ENCODE peak calls at places on chromosomes 13 and 19, in nine cellular contexts. B is uterus, H is upper lobe of left lung, S is ovary, F is astrocyte of the spinal cord, D is HFF-Myc, G is cardiac muscle cell, J is PC-3, U is heart right ventricle. C is an unnamed sample.

GRCh38 chr19:15551183-15552004 is 43.1 kb downstream of the CYP4F22 start:
- DNase-seq in B (peak), H (peak), S (peak), F (no peak), D (no peak), G (peak), J (peak), U (no peak), C (no peak)

GRCh38 chr13:35393886-35394285 is 82.6 kb downstream of the MAB21L1 start:
- DNase-seq in B (no peak), H (no peak), S (no peak), F (no peak), D (no peak), G (no peak), J (no peak), U (no peak), C (no peak)

GRCh38 chr13:27014406-27015359 is 156.9 kb downstream of the USP12 start:
- DNase-seq in B (no peak), H (peak), S (no peak), F (no peak), D (no peak), G (no peak), J (no peak), U (no peak), C (no peak)

GRCh38 chr19:14164088-14164487 is 27.7 kb upstream of the ASF1B start:
- DNase-seq in B (no peak), H (no peak), S (no peak), F (no peak), D (no peak), G (no peak), J (no peak), U (no peak), C (no peak)

GRCh38 chr13:97600438-97601080 is 166.6 kb downstream of the RAP2A start:
- DNase-seq in B (no peak), H (no peak), S (no peak), F (peak), D (peak), G (peak), J (peak), U (no peak), C (peak)

GRCh38 chr19:13001502-13002388 is 6.5 kb downstream of the NFIX start:
- DNase-seq in B (peak), H (peak), S (peak), F (peak), D (no peak), G (peak), J (no peak), U (peak), C (peak)

GRCh38 chr13:83182845-83183244 is 699.4 kb downstream of the SLITRK1 start:
- DNase-seq in B (no peak), H (peak), S (no peak), F (no peak), D (no peak), G (no peak), J (no peak), U (no peak), C (no peak)

GRCh38 chr13:105936816-105937215 is 598.6 kb downstream of the EFNB2 start:
- DNase-seq in B (no peak), H (no peak), S (no peak), F (peak), D (no peak), G (no peak), J (no peak), U (no peak), C (peak)

GRCh38 chr13:97844151-97844550 is 109.3 kb upstream of the IPO5 start:
- DNase-seq in B (no peak), H (no peak), S (no peak), F (no peak), D (no peak), G (no peak), J (no peak), U (no peak), C (no peak)

GRCh38 chr19:50309396-50310125 is 19.6 kb downstream of the KCNC3 start:
- DNase-seq in B (no peak), H (no peak), S (no peak), F (no peak), D (no peak), G (no peak), J (no peak), U (no peak), C (no peak)

GRCh38 chr19:7219056-7219455 is 75.2 kb downstream of the INSR start:
- DNase-seq in B (no peak), H (no peak), S (no peak), F (no peak), D (no peak), G (no peak), J (no peak), U (no peak), C (no peak)

GRCh38 chr19:39679056-39679790 is 23.5 kb downstream of the LGALS16 start:
- DNase-seq in B (no peak), H (no peak), S (no peak), F (no peak), D (no peak), G (no peak), J (no peak), U (peak), C (no peak)

GRCh38 chr19:38229585-38230073 is 5.6 kb upstream of the DPF1 start:
- DNase-seq in B (no peak), H (peak), S (peak), F (peak), D (no peak), G (peak), J (peak), U (peak), C (peak)

DNA sequence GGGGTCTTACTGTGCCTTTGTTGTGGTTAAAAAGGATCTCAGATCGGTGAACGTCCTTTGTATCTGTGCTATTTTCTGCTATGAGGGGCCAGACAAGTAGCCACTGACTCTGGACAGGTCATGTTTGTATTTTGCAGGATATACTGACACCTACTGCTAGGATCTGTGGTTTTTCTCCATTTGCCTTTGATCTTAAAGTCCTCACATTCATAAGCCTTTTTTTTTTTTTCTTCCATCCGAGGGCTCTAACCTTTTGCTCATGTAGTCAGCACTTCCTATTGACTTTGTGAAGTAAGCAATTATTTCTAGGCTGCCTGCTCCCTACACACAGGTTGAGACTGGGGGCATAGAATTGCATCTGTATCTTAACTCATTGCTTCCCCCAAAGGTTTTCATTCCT is 106.2 kb downstream of the SLITRK5 start:
- DNase-seq in B (no peak), H (no peak), S (no peak), F (peak), D (no peak), G (no peak), J (peak), U (no peak), C (no peak)
- TF ChIP-seq CTCF in B (no peak), H (no peak), S (no peak), F (no peak), D (no peak), G (no peak), J (peak), U (no peak), C (no peak)

GRCh38 chr19:3721131-3721899 is 13.1 kb downstream of the TJP3 start:
- DNase-seq in B (peak), H (peak), S (peak), F (peak), D (no peak), G (peak), J (peak), U (peak), C (peak)
- H3K4me3 ChIP-seq in B (no peak), H (peak), S (peak), F (no peak), D (no peak), G (peak), J (peak), U (no peak), C (no peak)

GRCh38 chr19:18229474-18229873 is 3.2 kb upstream of the PDE4C start:
- DNase-seq in B (no peak), H (no peak), S (no peak), F (no peak), D (no peak), G (no peak), J (no peak), U (no peak), C (no peak)
- TF ChIP-seq CTCF in B (no peak), H (peak), S (no peak), F (peak), D (peak), G (peak), J (peak), U (peak), C (peak)

DNA sequence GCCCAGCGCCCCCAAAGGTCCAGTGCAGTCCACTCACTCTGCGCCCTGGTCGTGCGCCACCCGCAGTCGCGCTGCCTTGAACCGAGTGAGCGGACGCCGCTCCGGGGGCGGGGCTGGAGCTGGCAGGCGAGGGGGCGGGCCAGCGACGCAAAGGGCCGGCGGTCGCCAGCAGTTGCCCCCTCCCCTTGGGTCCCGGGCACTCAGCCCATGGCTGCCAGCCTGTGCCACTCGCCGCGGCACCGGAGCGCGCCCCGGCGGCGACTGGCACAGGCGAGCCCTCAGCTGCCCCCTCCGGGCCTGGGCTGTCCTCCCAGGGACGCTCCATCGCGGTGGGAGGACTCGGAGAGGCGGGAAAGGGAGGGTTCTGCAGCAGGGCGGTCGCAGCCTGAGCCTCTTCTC is at the start of gene S1PR5:
- DNase-seq in B (no peak), H (peak), S (no peak), F (no peak), D (no peak), G (no peak), J (no peak), U (peak), C (no peak)
- H3K4me3 ChIP-seq in B (no peak), H (peak), S (no peak), F (no peak), D (no peak), G (peak), J (peak), U (peak), C (peak)

GRCh38 chr13:45121421-45121820 is 1.1 kb downstream of the GTF2F2 start:
- DNase-seq in B (no peak), H (no peak), S (no peak), F (peak), D (no peak), G (peak), J (peak), U (no peak), C (peak)
- TF ChIP-seq CTCF in B (no peak), H (no peak), S (no peak), F (peak), D (peak), G (peak), J (peak), U (no peak), C (peak)

DNA sequence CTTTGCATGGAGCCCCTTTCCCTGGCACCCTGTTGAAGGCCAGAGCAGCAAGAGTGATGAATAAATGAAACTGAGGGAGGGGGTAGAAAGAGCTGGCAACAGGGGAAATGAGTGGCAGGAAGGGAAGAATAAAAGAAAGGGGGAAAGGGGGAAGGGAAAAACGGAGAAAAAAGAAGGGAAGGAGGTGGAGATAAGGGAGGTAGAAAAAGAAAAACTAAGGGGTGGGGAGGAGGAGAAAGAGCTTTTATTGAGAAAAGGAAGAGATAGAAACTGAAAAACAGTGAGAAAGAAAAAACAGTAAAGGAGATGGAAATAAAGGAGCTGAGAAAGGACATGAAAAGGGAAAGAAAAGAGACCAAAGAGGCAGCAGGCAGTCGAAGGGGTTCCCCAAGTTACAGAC is 42.1 kb downstream of the DEDD2 start:
- DNase-seq in B (no peak), H (no peak), S (no peak), F (no peak), D (no peak), G (no peak), J (no peak), U (no peak), C (no peak)
- H3K4me3 ChIP-seq in B (no peak), H (no peak), S (no peak), F (no peak), D (no peak), G (no peak), J (peak), U (no peak), C (no peak)

DNA sequence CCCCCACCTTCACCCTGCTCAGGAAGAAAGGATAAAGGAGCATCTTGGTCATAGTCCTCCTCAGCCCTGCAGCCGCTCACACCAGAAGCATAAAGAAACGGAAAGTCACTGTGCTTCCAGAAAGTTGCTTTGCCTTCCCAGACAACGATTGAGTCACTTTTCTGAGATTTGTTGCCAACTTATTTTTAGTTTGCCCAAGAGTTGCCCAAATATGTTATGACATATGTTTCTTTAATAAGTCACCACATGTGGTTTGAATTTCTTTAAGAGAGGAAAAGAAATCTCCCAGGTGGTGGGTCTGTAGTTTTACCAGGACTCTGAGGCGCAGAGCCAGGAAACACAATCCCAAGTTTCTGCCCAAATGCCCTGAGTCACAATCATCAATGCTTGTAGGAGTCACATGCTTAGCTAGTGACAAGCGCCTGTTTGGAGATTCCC is 63.4 kb upstream of the LRCH1 start:
- DNase-seq in B (no peak), H (no peak), S (no peak), F (peak), D (peak), G (peak), J (peak), U (no peak), C (peak)
- TF ChIP-seq CTCF in B (no peak), H (no peak), S (no peak), F (no peak), D (no peak), G (no peak), J (no peak), U (no peak), C (no peak)

GRCh38 chr13:112161441-112162301 is 94.7 kb downstream of the SOX1 start:
- DNase-seq in B (no peak), H (no peak), S (no peak), F (no peak), D (no peak), G (no peak), J (no peak), U (no peak), C (no peak)
- H3K4me3 ChIP-seq in B (no peak), H (no peak), S (no peak), F (no peak), D (no peak), G (no peak), J (no peak), U (no peak), C (no peak)